ENCODE peak calls at places on chromosomes 3 and 15, in eight cellular contexts. D is esophagus muscularis mucosa, Y is suprapubic skin, U is endothelial cell of umbilical vein, C is spleen, G is breast epithelium, B is K562, W is sigmoid colon. J is an unnamed sample.

GRCh38 chr3:170480111-170480510 is 61.4 kb downstream of the CLDN11 start:
- DNase-seq in Y (no peak), C (no peak), G (no peak), U (no peak), B (no peak), D (no peak), W (no peak), J (no peak)

GRCh38 chr3:157290761-157291160 is 130.8 kb upstream of the CCNL1 start:
- DNase-seq in G (no peak), D (no peak), W (no peak), C (no peak), Y (no peak), B (no peak), U (no peak), J (no peak)

GRCh38 chr15:64251121-64251520 is 88.3 kb upstream of the PPIB start:
- DNase-seq in U (no peak), C (no peak), B (no peak), D (no peak), W (no peak), G (no peak), Y (no peak), J (no peak)

GRCh38 chr3:177596822-177597271 is 399.6 kb upstream of the TBL1XR1 start:
- DNase-seq in Y (no peak), W (peak), C (no peak), G (peak), B (no peak), D (no peak), U (no peak), J (no peak)

GRCh38 chr3:121989943-121990342 is 32.1 kb downstream of the ILDR1 start:
- DNase-seq in C (no peak), W (no peak), U (no peak), D (no peak), B (no peak), Y (no peak), G (no peak), J (no peak)

GRCh38 chr3:87082806-87083440 is 92.0 kb upstream of the VGLL3 start:
- DNase-seq in G (no peak), Y (no peak), U (peak), C (no peak), B (peak), D (no peak), W (no peak), J (no peak)

GRCh38 chr15:40567111-40567510 is 2.0 kb upstream of the RPUSD2 start:
- DNase-seq in G (no peak), B (peak), D (no peak), W (no peak), C (no peak), U (peak), Y (no peak), J (no peak)

GRCh38 chr3:127208483-127209100 is 15.7 kb downstream of the PRR23E start:
- DNase-seq in W (peak), D (peak), Y (peak), U (no peak), G (no peak), B (no peak), C (peak), J (no peak)

GRCh38 chr3:3281024-3281423 is 101.5 kb upstream of the CRBN start:
- DNase-seq in G (no peak), B (no peak), U (no peak), W (no peak), Y (no peak), C (no peak), D (no peak), J (no peak)

GRCh38 chr3:150286390-150287147 is 121.5 kb upstream of the TSC22D2 start:
- DNase-seq in B (peak), Y (no peak), G (no peak), W (no peak), D (no peak), C (no peak), U (peak), J (no peak)

GRCh38 chr3:2099779-2100191 is 1.1 kb downstream of the CNTN4 start:
- DNase-seq in Y (no peak), U (no peak), D (no peak), G (no peak), B (no peak), W (no peak), C (no peak), J (peak)

GRCh38 chr3:160370987-160371857 is 27.8 kb downstream of the IFT80 start:
- DNase-seq in Y (no peak), C (no peak), U (no peak), D (no peak), B (no peak), W (no peak), G (no peak), J (no peak)

GRCh38 chr15:65305144-65305758 is 774 bp downstream of the RNU5B-1 start:
- DNase-seq in W (no peak), C (peak), B (no peak), Y (no peak), U (no peak), D (no peak), G (no peak), J (no peak)

GRCh38 chr15:93209690-93210425 is 120.8 kb upstream of the RGMA start:
- DNase-seq in Y (no peak), B (no peak), W (no peak), C (no peak), D (no peak), G (no peak), U (no peak), J (no peak)

DNA sequence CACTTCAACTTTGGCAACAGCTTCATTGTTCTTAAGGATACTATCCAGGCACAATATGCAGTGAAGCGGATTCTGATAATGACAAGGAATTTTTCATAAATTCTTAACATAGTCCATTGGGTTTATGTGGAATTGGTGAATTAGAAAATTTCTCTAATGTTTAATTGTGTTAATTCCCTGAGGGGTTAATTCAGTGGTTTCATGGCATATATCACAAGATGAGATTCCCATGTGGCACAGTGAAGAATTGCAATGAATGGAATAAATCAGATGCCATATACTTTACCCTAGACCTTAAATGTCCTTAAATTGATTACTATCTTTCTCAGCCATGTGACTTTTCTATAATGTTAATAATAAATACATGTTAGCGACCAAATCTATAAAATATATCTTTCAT is 1244.1 kb downstream of the ROBO2 start:
- DNase-seq in D (no peak), C (no peak), U (no peak), Y (no peak), W (no peak), B (no peak), G (no peak), J (no peak)
- TF ChIP-seq CTCF in D (no peak), C (no peak), U (no peak), Y (no peak), W (no peak), B (no peak), G (no peak), J (no peak)

GRCh38 chr15:78872972-78873795 is 494 bp downstream of the MORF4L1 start:
- DNase-seq in U (peak), D (peak), G (peak), B (peak), C (peak), Y (peak), W (peak), J (peak)
- TF ChIP-seq POLR2A in U (peak), D (peak), G (peak), B (peak), C (peak), Y (peak), W (peak), J (peak)

GRCh38 chr3:8790529-8790928 is 21.1 kb upstream of the OXTR start:
- DNase-seq in Y (no peak), C (no peak), W (no peak), U (no peak), B (no peak), D (no peak), G (no peak), J (no peak)

GRCh38 chr3:8780279-8780678 is 10.9 kb upstream of the OXTR start:
- DNase-seq in Y (no peak), C (no peak), G (no peak), D (no peak), U (no peak), B (no peak), W (no peak), J (no peak)

DNA sequence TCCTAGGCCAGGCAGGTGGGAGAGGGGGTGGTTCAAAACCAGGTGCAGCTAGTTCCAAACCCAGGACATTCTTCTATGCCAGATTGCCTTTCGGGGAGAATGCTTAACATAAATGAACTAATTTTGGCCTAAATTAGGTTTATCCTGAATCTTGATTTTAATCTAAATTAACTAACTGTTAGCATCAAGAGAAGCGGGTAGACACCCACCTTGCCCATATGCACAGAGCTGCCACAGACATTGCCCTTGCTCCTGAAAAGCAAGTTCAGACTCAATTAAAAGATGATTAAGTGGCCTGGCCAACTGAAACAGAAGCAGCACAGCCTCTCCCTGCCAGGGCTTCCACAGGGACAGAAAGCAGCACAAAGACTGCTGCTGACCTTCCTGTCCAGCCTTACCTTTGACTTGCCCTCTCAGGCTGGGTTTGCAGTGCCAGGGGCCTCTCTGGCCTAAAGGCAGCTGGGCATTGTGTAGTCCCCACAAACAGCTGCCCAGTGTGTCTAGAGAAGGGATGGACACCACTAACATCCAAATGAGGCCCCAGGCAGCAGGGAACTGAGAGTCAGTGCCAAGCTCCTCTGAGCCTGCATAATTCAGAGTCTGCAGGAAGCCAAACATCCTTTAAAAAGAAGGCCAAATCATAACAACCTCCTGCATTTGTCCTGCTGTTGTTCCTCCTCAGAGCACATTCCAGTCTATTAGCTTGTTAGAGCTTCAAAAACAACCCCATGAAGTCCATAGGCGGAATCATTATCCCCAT is 15.4 kb upstream of the OXTR start:
- DNase-seq in G (peak), W (no peak), D (no peak), C (no peak), Y (no peak), U (peak), B (no peak), J (no peak)
- TF ChIP-seq POLR2AphosphoS5 in G (no peak), W (no peak), D (no peak), C (no peak), Y (no peak), U (no peak), B (no peak), J (no peak)

GRCh38 chr15:70266412-70267089 is 168.8 kb upstream of the TLE3 start:
- DNase-seq in Y (peak), W (peak), B (peak), U (no peak), C (peak), G (peak), D (peak), J (peak)

GRCh38 chr15:70264738-70265465 is 167.2 kb upstream of the TLE3 start:
- DNase-seq in C (peak), W (no peak), B (no peak), D (no peak), U (no peak), G (no peak), Y (no peak), J (no peak)

GRCh38 chr15:70264014-70264492 is 166.3 kb upstream of the TLE3 start:
- DNase-seq in D (no peak), W (peak), G (no peak), Y (no peak), B (no peak), U (peak), C (peak), J (no peak)

GRCh38 chr15:70265986-70266385 is 168.3 kb upstream of the TLE3 start:
- DNase-seq in D (no peak), W (no peak), B (no peak), G (no peak), Y (no peak), C (no peak), U (no peak), J (no peak)

GRCh38 chr15:70265466-70265978 is 167.8 kb upstream of the TLE3 start:
- DNase-seq in D (no peak), U (no peak), B (peak), C (peak), W (no peak), G (no peak), Y (no peak), J (peak)
- TF ChIP-seq CTCF in D (peak), U (no peak), B (peak), C (no peak), W (no peak), G (no peak), Y (no peak), J (no peak)